ENCODE peak calls at places on chromosomes 6 and 20, in five cellular contexts. J is iPS DF 6.9, C is GM23338, R is heart right ventricle, O is psoas muscle. T is an unnamed sample.

GRCh38 chr6:149012040-149012545 is 265.3 kb downstream of the UST start:
- DNase-seq in J (no peak), C (no peak), R (no peak), O (no peak), T (peak; percentile 38)

GRCh38 chr6:137759624-137760023 is 107.4 kb upstream of the TNFAIP3 start:
- DNase-seq in J (no peak), C (no peak), R (no peak), O (no peak), T (no peak)

GRCh38 chr20:5864873-5865582 is 85.3 kb downstream of the TRMT6 start:
- DNase-seq in J (no peak), C (no peak), R (no peak), O (no peak), T (no peak)

GRCh38 chr6:32659856-32660595 is 6.4 kb downstream of the HLA-DQB1 start:
- DNase-seq in J (no peak), C (no peak), R (no peak), O (no peak), T (no peak)

GRCh38 chr6:75934643-75935472 is 137.6 kb downstream of the IMPG1 start:
- DNase-seq in J (peak; percentile 60), C (peak; percentile 94), R (peak; percentile 43), O (no peak), T (peak; percentile 95)

GRCh38 chr20:49323622-49324238 is 45.9 kb upstream of the ZNFX1 start:
- DNase-seq in J (no peak), C (peak; percentile 69), R (no peak), O (no peak), T (peak; percentile 84)

GRCh38 chr6:1227935-1228753 is 83.8 kb upstream of the FOXQ1 start:
- DNase-seq in J (no peak), C (no peak), R (no peak), O (no peak), T (peak; percentile 7)

GRCh38 chr6:26020291-26020982 is 57.8 kb downstream of the TRIM38 start:
- DNase-seq in J (no peak), C (peak; percentile 72), R (peak; percentile 87), O (peak; percentile 74), T (peak; percentile 95)

GRCh38 chr6:28643017-28643740 is 117.5 kb downstream of the GPX5 start:
- DNase-seq in J (no peak), C (peak; percentile 83), R (no peak), O (no peak), T (peak; percentile 97)

GRCh38 chr6:22888147-22888831 is 318.9 kb downstream of the HDGFL1 start:
- DNase-seq in J (no peak), C (no peak), R (no peak), O (no peak), T (no peak)

GRCh38 chr6:54299542-54300269 is 8.5 kb upstream of the TINAG start:
- DNase-seq in J (no peak), C (no peak), R (no peak), O (no peak), T (no peak)

GRCh38 chr20:63958471-63958870 is 2.3 kb upstream of the UCKL1 start:
- DNase-seq in J (no peak), C (no peak), R (no peak), O (no peak), T (no peak)

GRCh38 chr20:41694796-41695195 is 76.6 kb upstream of the CHD6 start:
- DNase-seq in J (no peak), C (no peak), R (no peak), O (no peak), T (no peak)

GRCh38 chr6:11973238-11973637 is 38.9 kb upstream of the HIVEP1 start:
- DNase-seq in J (no peak), C (no peak), R (no peak), O (no peak), T (no peak)

GRCh38 chr6:37435373-37435772 is 2.4 kb downstream of the CMTR1 start:
- DNase-seq in J (no peak), C (no peak), R (no peak), O (no peak), T (no peak)
- H3K4me3 ChIP-seq in J (no peak overlapping the region), C (no peak overlapping the region), R (no peak overlapping the region), O (no peak overlapping the region), T (no peak overlapping the region)

GRCh38 chr6:3138341-3138740 is 19.0 kb downstream of the TUBB2A start:
- DNase-seq in J (no peak), C (no peak), R (no peak), O (no peak), T (no peak)
- H3K4me3 ChIP-seq in J (no peak overlapping the region), C (no peak overlapping the region), R (no peak overlapping the region), O (no peak overlapping the region), T (no peak overlapping the region)

GRCh38 chr20:20497242-20497985 is 129.5 kb downstream of the INSM1 start:
- DNase-seq in J (no peak), C (no peak), R (no peak), O (no peak), T (no peak)
- H3K4me3 ChIP-seq in J (no peak overlapping the region), C (no peak overlapping the region), R (no peak overlapping the region), O (no peak overlapping the region), T (no peak overlapping the region)

GRCh38 chr6:136721467-136721866 is 70.8 kb downstream of the MAP3K5 start:
- DNase-seq in J (no peak), C (no peak), R (no peak), O (no peak), T (no peak)

GRCh38 chr6:136717297-136717990 is 74.8 kb downstream of the MAP3K5 start:
- DNase-seq in J (no peak), C (no peak), R (no peak), O (no peak), T (no peak)

GRCh38 chr6:136718486-136718885 is 73.8 kb downstream of the MAP3K5 start:
- DNase-seq in J (no peak), C (no peak), R (no peak), O (no peak), T (no peak)

GRCh38 chr6:136720045-136720760 is 72.1 kb downstream of the MAP3K5 start:
- DNase-seq in J (no peak), C (no peak), R (no peak), O (no peak), T (no peak)

DNA sequence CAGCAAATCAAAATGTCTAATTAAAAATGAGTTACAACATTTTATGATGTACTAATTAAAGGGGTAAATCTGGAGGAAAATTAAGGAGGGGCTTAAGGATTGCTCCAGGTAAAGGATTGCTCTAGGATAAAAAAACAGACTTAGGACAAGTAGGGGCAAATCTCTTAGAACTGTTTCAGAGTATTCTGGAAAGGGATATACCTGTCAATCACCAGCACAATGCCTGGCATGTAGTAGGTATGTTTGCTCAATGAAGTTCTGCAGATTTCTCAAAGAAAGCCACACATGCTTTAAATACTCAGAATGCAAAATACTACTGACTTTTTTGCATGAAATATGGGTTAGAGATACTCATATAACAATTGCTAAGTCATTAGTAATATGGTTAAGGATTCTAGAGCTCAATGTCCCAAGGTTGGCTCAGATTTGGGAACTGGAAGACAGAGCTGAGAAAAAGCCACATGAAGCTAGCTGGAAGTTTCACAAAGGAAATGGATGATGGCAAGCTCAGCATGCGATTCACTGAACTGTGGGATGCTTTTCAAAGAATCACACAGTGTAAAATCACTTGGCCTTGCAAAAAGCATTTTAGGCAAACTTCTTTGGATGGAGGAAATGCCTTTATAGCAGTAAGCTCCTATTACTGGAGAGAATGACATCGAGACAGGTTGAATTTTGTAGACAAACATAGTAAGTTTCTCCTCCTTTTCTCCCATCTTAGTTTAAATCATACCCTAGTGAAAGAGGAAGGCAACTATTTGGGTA is 72.8 kb downstream of the MAP3K5 start:
- DNase-seq in J (no peak), C (no peak), R (no peak), O (no peak), T (no peak)
- H3K4me3 ChIP-seq in J (no peak overlapping the region), C (no peak overlapping the region), R (no peak overlapping the region), O (no peak overlapping the region), T (no peak overlapping the region)